ENCODE peak calls at places on chromosomes 6 and 20, in seven cellular contexts. O is fibroblast of lung, W is GM23338, J is PC-3, L is neural progenitor cell, X is hepatocyte, Q is H1. T is an unnamed sample.

GRCh38 chr20:20463933-20464374 is 96.0 kb downstream of the INSM1 start:
- DNase-seq in O (peak; percentile 71), W (peak; percentile 91), J (no peak), Q (peak; percentile 56), L (peak; percentile 92), X (no peak), T (no peak)

GRCh38 chr6:111456208-111456607 is 26.8 kb downstream of the REV3L start:
- DNase-seq in W (no peak), L (no peak), J (no peak), X (no peak), Q (no peak), O (peak; percentile 52), T (no peak)

GRCh38 chr6:157635388-157636244 is 187.4 kb upstream of the SNX9 start:
- DNase-seq in Q (no peak), X (no peak), J (no peak), W (peak; percentile 34), O (peak; percentile 8), L (no peak), T (no peak)

GRCh38 chr6:61134028-61134427 is 1152.0 kb downstream of the KHDRBS2 start:
- DNase-seq in W (no peak), Q (no peak), J (no peak), X (no peak), L (no peak), O (no peak), T (no peak)

GRCh38 chr20:12941025-12941424 is 67.7 kb upstream of the SPTLC3 start:
- DNase-seq in J (peak; percentile 68), X (no peak), O (peak; percentile 8), Q (no peak), W (no peak), L (no peak), T (no peak)

GRCh38 chr20:32314768-32315167 is 37.3 kb downstream of the KIF3B start:
- DNase-seq in W (no peak), J (no peak), O (no peak), X (no peak), Q (no peak), L (no peak), T (no peak)

GRCh38 chr6:127397729-127398609 is 54.6 kb upstream of the ECHDC1 start:
- DNase-seq in J (no peak), O (no peak), L (no peak), X (no peak), Q (no peak), W (no peak), T (no peak)

GRCh38 chr6:161222706-161223234 is 51.1 kb downstream of the AGPAT4 start:
- DNase-seq in Q (no peak), W (no peak), J (no peak), O (no peak), L (no peak), X (no peak), T (no peak)

GRCh38 chr6:14059791-14060436 is 57.7 kb upstream of the CD83 start:
- DNase-seq in X (no peak), O (peak; percentile 41), L (no peak), Q (no peak), J (peak; percentile 97), W (no peak), T (peak; percentile 65)

GRCh38 chr6:166553563-166554271 is 32.8 kb downstream of the RAMACL start:
- DNase-seq in Q (no peak), W (no peak), J (peak; percentile 69), X (no peak), O (peak; percentile 88), L (no peak), T (no peak)

GRCh38 chr6:449057-449430 is 57.5 kb downstream of the IRF4 start:
- DNase-seq in Q (no peak), W (no peak), X (no peak), J (no peak), O (no peak), L (no peak), T (no peak)

GRCh38 chr6:80639243-80639642 is 532.8 kb downstream of the BCKDHB start:
- DNase-seq in X (no peak), L (no peak), J (no peak), O (peak; percentile 68), W (no peak), Q (no peak), T (no peak)

GRCh38 chr6:111920581-111920980 is 47.3 kb upstream of the FYN start:
- DNase-seq in X (no peak), L (peak; percentile 7), J (no peak), O (no peak), W (peak; percentile 58), Q (no peak), T (no peak)

GRCh38 chr6:34142046-34142445 is 3.8 kb downstream of the GRM4 start:
- DNase-seq in O (no peak), J (no peak), W (no peak), X (no peak), Q (no peak), L (no peak), T (no peak)
- H3K4me1 ChIP-seq in O (no peaks in the 10 kb centered on the region), J (no peaks in the 10 kb centered on the region), W (peaks cover 70% of the 10 kb centered on the region), X (peaks cover 14% of the 10 kb centered on the region), Q (peaks cover 9% of the 10 kb centered on the region), L (peaks cover 40% of the 10 kb centered on the region), T (no peaks in the 10 kb centered on the region)

GRCh38 chr20:35617397-35618031 is 1.9 kb downstream of the SPAG4 start:
- DNase-seq in X (peak; percentile 69), Q (no peak), W (peak; percentile 88), J (peak; percentile 83), O (peak; percentile 49), L (peak; percentile 79), T (peak; percentile 79)

GRCh38 chr20:35618372-35619131 is 2.9 kb downstream of the SPAG4 start:
- DNase-seq in O (peak; percentile 23), J (peak; percentile 46), W (peak; percentile 47), L (peak; percentile 57), Q (no peak), X (no peak), T (peak; percentile 51)

GRCh38 chr20:35620818-35621559 is 5.4 kb downstream of the SPAG4 start:
- DNase-seq in L (no peak), X (no peak), Q (no peak), O (no peak), J (no peak), W (no peak), T (no peak)

GRCh38 chr20:35618032-35618371 is 2.4 kb downstream of the SPAG4 start:
- DNase-seq in J (no peak), L (no peak), W (no peak), X (no peak), Q (no peak), O (no peak), T (no peak)

GRCh38 chr20:35619196-35620095 is 3.8 kb downstream of the SPAG4 start:
- DNase-seq in Q (peak; percentile 73), J (peak; percentile 96), W (peak; percentile 98), O (peak; percentile 79), L (peak; percentile 96), X (peak; percentile 90), T (peak; percentile 92)
- TF ChIP-seq CTCF in Q (peak; percentile 71), J (peak; percentile 82), W (peak; percentile 78), O (peak; percentile 39), L (peak; percentile 72), X (peak; percentile 42), T (peak; percentile 65)

GRCh38 chr6:146628350-146628749 is 29.6 kb downstream of the ADGB start:
- DNase-seq in X (no peak), W (no peak), O (no peak), J (no peak), Q (no peak), L (no peak), T (no peak)

GRCh38 chr6:146635174-146635573 is 36.4 kb downstream of the ADGB start:
- DNase-seq in L (no peak), J (no peak), X (no peak), O (no peak), Q (no peak), W (no peak), T (no peak)

GRCh38 chr6:146634022-146634421 is 35.2 kb downstream of the ADGB start:
- DNase-seq in X (no peak), J (no peak), W (no peak), L (no peak), O (no peak), Q (no peak), T (no peak)
- H3K4me2 ChIP-seq in X (no peak overlapping the region), J (no peak overlapping the region), W (no peak overlapping the region), L (no peak overlapping the region), O (no peak overlapping the region), Q (no peak overlapping the region), T (no peak overlapping the region)

GRCh38 chr6:45681860-45682488 is 304.2 kb upstream of the SUPT3H start:
- DNase-seq in Q (no peak), W (no peak), O (peak; percentile 43), J (peak; percentile 34), X (no peak), L (no peak), T (no peak)
- H3K4me1 ChIP-seq in Q (no peaks in the 10 kb centered on the region), W (no peaks in the 10 kb centered on the region), O (peaks cover 4% of the 10 kb centered on the region), J (peaks cover 13% of the 10 kb centered on the region), X (peaks cover 13% of the 10 kb centered on the region), L (no peaks in the 10 kb centered on the region), T (no peaks in the 10 kb centered on the region)

GRCh38 chr20:59629141-59630045 is 25.1 kb downstream of the PHACTR3 start:
- DNase-seq in L (no peak), X (no peak), J (no peak), O (no peak), Q (no peak), W (no peak), T (no peak)
- TF ChIP-seq CTCF in L (no peak), X (no peak), J (no peak), O (no peak), Q (no peak), W (no peak), T (no peak)

GRCh38 chr6:155112757-155113156 is 117.6 kb downstream of the TIAM2 start:
- DNase-seq in L (no peak), X (no peak), O (no peak), W (no peak), Q (no peak), J (no peak), T (no peak)
- H3K4me2 ChIP-seq in L (no peak overlapping the region), X (no peak overlapping the region), O (no peak overlapping the region), W (no peak overlapping the region), Q (no peak overlapping the region), J (no peak overlapping the region), T (no peak overlapping the region)

DNA sequence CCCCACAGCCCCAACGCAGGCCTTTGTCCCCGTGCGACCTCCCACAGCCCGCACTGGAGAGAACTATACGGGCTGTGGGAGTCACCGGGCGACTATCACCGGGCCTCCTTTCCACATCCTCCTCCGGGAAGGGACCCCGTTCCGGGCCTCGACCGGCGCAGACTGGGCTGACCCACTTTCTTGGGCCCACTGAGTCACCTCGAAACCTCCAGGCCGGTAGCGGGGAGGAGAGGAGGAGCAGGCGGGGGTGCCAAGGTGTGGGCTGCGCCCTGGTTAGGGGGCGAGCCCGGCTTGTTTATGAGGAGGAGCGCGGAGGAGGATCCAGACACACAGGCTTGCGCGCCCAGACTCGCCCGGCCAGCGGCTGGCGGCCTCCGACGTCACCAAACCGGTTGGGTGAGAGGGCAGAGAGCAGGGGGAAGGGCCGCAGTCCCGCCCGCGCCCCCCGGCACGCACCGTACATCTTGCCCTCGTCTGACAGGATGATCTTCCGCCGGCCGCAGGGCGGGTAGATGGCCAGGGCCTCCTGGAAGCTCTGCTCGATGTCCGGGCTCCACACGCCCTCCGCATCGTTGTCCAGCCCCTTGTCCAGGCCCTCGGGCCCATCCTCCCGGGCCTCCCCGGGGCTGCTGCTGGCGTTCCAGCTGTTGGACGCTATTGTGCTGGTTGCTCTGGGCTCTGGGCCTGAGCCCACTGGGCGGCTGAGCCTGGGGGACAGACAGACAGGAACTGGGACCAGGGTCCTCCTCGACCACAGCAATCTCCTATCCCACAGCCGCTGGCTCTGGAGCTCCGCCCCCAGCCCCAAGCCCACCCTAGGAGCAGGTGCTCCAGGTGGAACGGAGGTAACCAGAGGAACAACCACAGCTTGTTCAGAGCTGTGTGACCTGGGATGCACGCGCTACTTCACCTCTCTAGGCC is 10.6 kb downstream of the TEAD3 start:
- DNase-seq in J (peak; percentile 81), Q (no peak), L (peak; percentile 65), X (peak; percentile 83), W (peak; percentile 94), O (no peak), T (peak; percentile 94)
- H3K4me1 ChIP-seq in J (peaks cover 39% of the 10 kb centered on the region), Q (peaks cover 21% of the 10 kb centered on the region), L (peaks cover 52% of the 10 kb centered on the region), X (peaks cover 64% of the 10 kb centered on the region), W (peaks cover 65% of the 10 kb centered on the region), O (peaks cover 44% of the 10 kb centered on the region), T (peaks cover 62% of the 10 kb centered on the region)